ENCODE peak calls at places on chromosomes 7 and 10, in eight cellular contexts. T, E, H, I, B, L, V and Q are unnamed samples.

GRCh38 chr7:140022582-140023211 is 40.1 kb downstream of the PARP12 start:
- DNase-seq in B (no peak), E (peak; percentile 67), H (no peak), T (no peak), L (no peak), V (no peak), I (no peak), Q (no peak)

GRCh38 chr10:99457808-99458207 is 27.4 kb upstream of the GOT1 start:
- DNase-seq in E (no peak), V (peak; percentile 37), L (no peak), I (no peak), H (no peak), B (no peak), T (peak; percentile 43), Q (no peak)

GRCh38 chr10:63547628-63548356 is 26.6 kb downstream of the REEP3 start:
- DNase-seq in H (no peak), T (peak; percentile 67), V (peak; percentile 52), I (no peak), L (no peak), B (no peak), E (peak; percentile 35), Q (no peak)

GRCh38 chr10:79438021-79438698 is 7.3 kb downstream of the ZCCHC24 start:
- DNase-seq in V (peak; percentile 41), E (no peak), H (no peak), I (no peak), B (no peak), T (no peak), L (no peak), Q (no peak)

GRCh38 chr10:122085423-122085911 is 96.5 kb downstream of the TACC2 start:
- DNase-seq in I (no peak), E (no peak), T (no peak), V (no peak), H (no peak), L (no peak), B (no peak), Q (no peak)

GRCh38 chr10:124609698-124610097 is 134.5 kb downstream of the FAM53B start:
- DNase-seq in H (no peak), E (no peak), L (no peak), V (no peak), B (no peak), I (no peak), T (no peak), Q (no peak)

GRCh38 chr7:124679826-124680225 is 85.8 kb downstream of the GPR37 start:
- DNase-seq in I (no peak), B (no peak), T (no peak), H (no peak), L (no peak), E (no peak), V (no peak), Q (no peak)

GRCh38 chr10:99467236-99467999 is 37.0 kb upstream of the GOT1 start:
- DNase-seq in V (no peak), I (no peak), L (no peak), T (no peak), H (no peak), B (no peak), E (no peak), Q (no peak)

GRCh38 chr7:133437544-133437943 is 184.7 kb downstream of the EXOC4 start:
- DNase-seq in V (no peak), H (no peak), L (no peak), T (no peak), I (no peak), E (no peak), B (no peak), Q (no peak)

GRCh38 chr10:46527241-46527811 is 29.1 kb downstream of the GPRIN2 start:
- DNase-seq in T (no peak), V (no peak), E (no peak), H (no peak), L (peak; percentile 46), I (no peak), B (peak; percentile 14), Q (no peak)

GRCh38 chr10:88908194-88908593 is 28.1 kb downstream of the STAMBPL1 start:
- DNase-seq in V (no peak), B (no peak), E (no peak), H (no peak), T (no peak), I (no peak), L (no peak), Q (no peak)

GRCh38 chr7:93958216-93958615 is 36.7 kb downstream of the GNG11 start:
- DNase-seq in E (no peak), L (no peak), H (no peak), I (no peak), T (peak; percentile 73), B (no peak), V (peak; percentile 81), Q (no peak)

GRCh38 chr10:28977518-28977917 is 300.2 kb downstream of the BAMBI start:
- DNase-seq in H (no peak), L (no peak), V (no peak), I (no peak), E (no peak), T (no peak), B (no peak), Q (no peak)

GRCh38 chr10:115827650-115828049 is 445.4 kb downstream of the GFRA1 start:
- DNase-seq in H (no peak), I (peak; percentile 32), E (no peak), B (no peak), T (peak; percentile 86), L (no peak), V (peak; percentile 6), Q (no peak)

GRCh38 chr10:110860576-110861241 is 11.0 kb upstream of the PDCD4 start:
- DNase-seq in H (peak; percentile 59), B (no peak), T (no peak), I (no peak), L (peak; percentile 40), E (peak; percentile 59), V (no peak), Q (no peak)

GRCh38 chr10:118047363-118047719 is 600 bp upstream of the RAB11FIP2 start:
- DNase-seq in L (no peak), B (peak; percentile 15), E (peak; percentile 8), V (no peak), I (no peak), H (no peak), T (no peak), Q (no peak)

GRCh38 chr7:158935062-158935461 is 78.7 kb downstream of the DYNC2I1 start:
- DNase-seq in E (no peak), B (no peak), T (no peak), H (no peak), I (no peak), L (no peak), V (no peak), Q (no peak)

GRCh38 chr7:158929306-158929705 is 72.9 kb downstream of the DYNC2I1 start:
- DNase-seq in B (no peak), H (no peak), E (no peak), T (no peak), I (no peak), V (no peak), L (no peak), Q (no peak)

GRCh38 chr7:158931899-158932298 is 75.5 kb downstream of the DYNC2I1 start:
- DNase-seq in L (no peak), B (no peak), H (no peak), I (no peak), T (no peak), E (no peak), V (no peak), Q (no peak)

GRCh38 chr7:158934628-158935027 is 78.3 kb downstream of the DYNC2I1 start:
- DNase-seq in V (no peak), H (no peak), E (no peak), L (no peak), B (no peak), I (no peak), T (no peak), Q (no peak)

DNA sequence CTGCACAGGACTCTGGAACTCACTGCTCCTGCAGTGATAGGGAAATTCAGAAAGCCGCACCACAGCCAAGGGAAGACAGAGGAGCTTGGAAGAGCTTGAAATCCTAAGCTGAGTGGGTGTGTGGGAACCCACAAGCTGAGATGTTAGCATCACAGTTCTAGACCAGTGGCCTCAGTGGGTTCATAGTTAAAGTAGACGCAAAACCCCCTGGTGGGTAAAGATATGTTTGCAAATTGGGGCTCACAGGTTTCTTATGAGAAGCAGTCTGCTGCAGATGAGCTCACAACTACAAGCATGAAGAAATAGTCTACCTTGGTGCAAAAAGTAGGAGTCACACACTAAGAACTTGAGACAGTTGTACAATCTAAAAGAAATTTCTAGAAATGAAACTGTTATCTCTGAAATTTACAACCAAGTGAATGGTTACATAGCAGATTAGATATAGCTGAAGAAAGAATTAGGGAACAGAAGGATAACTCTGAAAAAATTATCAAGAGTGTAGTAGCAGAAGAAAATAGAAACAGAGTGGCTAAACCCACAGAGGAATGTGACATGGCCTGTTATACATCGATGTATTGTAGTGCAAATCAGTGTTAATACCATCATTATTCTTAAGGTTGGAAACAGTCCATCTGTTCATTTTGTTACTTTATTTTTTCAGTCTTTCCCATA is 77.2 kb downstream of the DYNC2I1 start:
- DNase-seq in L (no peak), T (no peak), E (no peak), V (no peak), H (no peak), I (no peak), B (no peak), Q (no peak)
- TF ChIP-seq CTCF in L (peak; percentile 24), T (no peak), E (no peak), V (no peak), H (no peak), I (no peak), B (no peak), Q (no peak)

DNA sequence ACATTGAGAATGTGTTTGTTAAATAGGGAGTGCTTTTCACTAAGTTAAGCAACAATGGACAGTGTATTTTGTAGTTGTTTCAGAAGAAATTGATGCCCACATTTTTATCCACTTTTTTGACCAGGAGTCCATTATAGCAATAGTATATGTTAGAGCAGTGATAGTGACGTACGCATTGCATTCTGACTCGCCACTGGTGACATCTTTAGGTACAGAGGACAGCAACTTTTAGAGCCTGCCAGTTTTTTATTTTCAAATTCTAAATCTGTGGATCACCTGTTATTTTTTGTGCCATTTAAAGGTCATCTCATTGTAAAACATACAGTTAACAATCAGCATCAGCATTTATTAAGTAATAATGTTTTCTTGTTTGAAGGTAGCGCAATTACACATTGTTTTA is 1.4 kb downstream of the UBE2D1 start:
- DNase-seq in T (no peak), E (no peak), H (no peak), I (no peak), V (no peak), B (no peak), L (no peak), Q (no peak)
- H3K4me3 ChIP-seq in T (peak overlapping the region; percentile 80), E (no peak overlapping the region), H (no peak overlapping the region), I (peak overlapping the region; percentile 77), V (peak overlapping the region; percentile 80), B (peak overlapping the region; percentile 97), L (peak overlapping the region; percentile 88), Q (peak overlapping the region; percentile 84)

DNA sequence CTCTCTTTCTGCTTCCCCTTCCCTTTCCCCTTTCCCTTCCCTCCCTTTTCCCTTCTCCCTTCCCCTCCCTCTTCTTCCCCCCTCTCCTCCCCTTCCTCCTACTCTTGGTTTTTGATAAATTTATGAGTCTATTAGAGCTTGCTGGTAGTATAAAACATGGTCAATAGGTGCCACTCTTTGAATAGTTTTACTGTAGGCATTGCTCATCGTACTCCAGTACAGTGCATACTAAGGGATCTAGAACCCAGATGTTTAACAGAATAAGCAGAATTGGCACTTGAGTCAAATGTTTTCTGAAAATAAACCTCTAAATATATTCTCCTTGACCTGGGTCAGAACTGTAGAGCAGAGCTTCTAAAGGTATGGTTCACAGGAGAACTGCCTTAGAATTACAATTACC is 126.7 kb downstream of the SORCS3 start:
- DNase-seq in T (no peak), B (no peak), V (no peak), L (no peak), H (no peak), E (no peak), I (no peak), Q (no peak)
- TF ChIP-seq CTCF in T (no peak), B (no peak), V (no peak), L (no peak), H (no peak), E (peak; percentile 20), I (no peak), Q (no peak)

GRCh38 chr7:75055830-75056431 is 17.7 kb downstream of the RCC1L start:
- DNase-seq in B (no peak), L (no peak), I (no peak), H (no peak), T (peak; percentile 92), V (peak; percentile 65), E (peak; percentile 19), Q (no peak)
- H3K4me3 ChIP-seq in B (no peak overlapping the region), L (no peak overlapping the region), I (no peak overlapping the region), H (no peak overlapping the region), T (no peak overlapping the region), V (no peak overlapping the region), E (no peak overlapping the region), Q (no peak overlapping the region)